ENCODE peak calls at places on chromosome 12, in ten cellular contexts. H is HCT116; Y is Calu3; V is epithelial cell of proximal tubule; X is tibial artery; C is cardiac muscle cell; A is PC-9; T is stomach; Q is chondrocyte; P is CD4-positive, alpha-beta T cell. W is an unnamed sample.

GRCh38 chr12:49340971-49341776 is 4.2 kb upstream of the C1QL4 start:
- DNase-seq in C (no peak), A (no peak), Q (no peak), Y (no peak), X (no peak), T (peak), P (no peak), H (no peak), V (no peak), W (no peak)

GRCh38 chr12:56007892-56008471 is 10.9 kb downstream of the SUOX start:
- DNase-seq in Y (no peak), H (no peak), V (no peak), P (no peak), A (no peak), T (no peak), Q (no peak), C (peak), X (no peak), W (no peak)

GRCh38 chr12:53258541-53259539 is 9.3 kb upstream of the ESPL1 start:
- DNase-seq in H (no peak), V (no peak), A (no peak), Y (no peak), C (no peak), T (no peak), Q (no peak), X (no peak), P (no peak), W (no peak)

GRCh38 chr12:46944104-46944503 is 118.3 kb upstream of the SLC38A4 start:
- DNase-seq in C (peak), Q (no peak), T (no peak), A (no peak), X (no peak), P (no peak), V (no peak), Y (no peak), H (peak), W (no peak)

GRCh38 chr12:47346251-47347019 is 266.7 kb upstream of the AMIGO2 start:
- DNase-seq in C (no peak), T (no peak), Q (no peak), A (no peak), Y (no peak), P (no peak), X (no peak), H (no peak), V (no peak), W (no peak)

GRCh38 chr12:49962861-49963765 is 1.4 kb downstream of the AQP5 start:
- DNase-seq in P (no peak), V (no peak), X (no peak), Q (no peak), H (peak), A (peak), Y (peak), T (peak), C (no peak), W (no peak)

GRCh38 chr12:117686210-117686609 is 282.6 kb downstream of the KSR2 start:
- DNase-seq in P (no peak), X (no peak), T (no peak), V (no peak), Q (no peak), Y (no peak), A (no peak), C (no peak), H (no peak), W (no peak)

GRCh38 chr12:124740691-124741137 is 123.0 kb downstream of the SCARB1 start:
- DNase-seq in A (peak), Q (no peak), T (peak), C (peak), H (peak), P (no peak), V (no peak), X (no peak), Y (peak), W (peak)

GRCh38 chr12:4809449-4810218 is 89.4 kb downstream of the GALNT8 start:
- DNase-seq in P (no peak), T (no peak), A (no peak), C (no peak), H (no peak), X (no peak), Y (no peak), Q (no peak), V (no peak), W (peak)

GRCh38 chr12:93430280-93430679 is 11.5 kb downstream of the UBE2N start:
- DNase-seq in Y (no peak), T (no peak), Q (no peak), X (no peak), P (no peak), H (no peak), V (no peak), C (no peak), A (no peak), W (no peak)

GRCh38 chr12:67091204-67091603 is 178.0 kb upstream of the CAND1 start:
- DNase-seq in T (no peak), V (peak), Q (no peak), C (no peak), X (no peak), A (no peak), P (no peak), H (no peak), Y (no peak), W (no peak)

GRCh38 chr12:19719650-19720049 is 280.4 kb downstream of the AEBP2 start:
- DNase-seq in H (no peak), C (no peak), A (no peak), Q (no peak), V (no peak), T (no peak), X (no peak), Y (no peak), P (no peak), W (no peak)

GRCh38 chr12:50055831-50056628 is 1.4 kb upstream of the ASIC1 start:
- DNase-seq in Y (peak), A (no peak), V (no peak), Q (peak), X (no peak), H (peak), P (peak), C (peak), T (peak), W (peak)

GRCh38 chr12:47835831-47836155 is 16.1 kb upstream of the HDAC7 start:
- DNase-seq in V (no peak), X (no peak), H (no peak), A (peak), C (no peak), Q (peak), P (no peak), T (no peak), Y (peak), W (no peak)

GRCh38 chr12:67667276-67668073 is 18.9 kb downstream of the DYRK2 start:
- DNase-seq in Y (no peak), V (no peak), P (no peak), Q (no peak), T (peak), C (peak), A (no peak), H (no peak), X (peak), W (no peak)

GRCh38 chr12:74889073-74889472 is 320.6 kb downstream of the KCNC2 start:
- DNase-seq in H (no peak), Y (no peak), A (no peak), P (no peak), Q (no peak), V (no peak), T (no peak), C (no peak), X (no peak), W (no peak)

GRCh38 chr12:76299536-76300296 is 48.5 kb downstream of the BBS10 start:
- DNase-seq in C (no peak), H (peak), V (no peak), T (no peak), P (no peak), Q (no peak), Y (no peak), A (no peak), X (no peak), W (no peak)

GRCh38 chr12:30578426-30578825 is 117.2 kb downstream of the IPO8 start:
- DNase-seq in H (no peak), X (no peak), V (no peak), A (no peak), P (no peak), Y (no peak), T (no peak), C (no peak), Q (no peak), W (no peak)

GRCh38 chr12:93784339-93785086 is 107.3 kb downstream of the CRADD start:
- DNase-seq in H (peak), X (peak), T (no peak), P (no peak), C (peak), V (no peak), A (peak), Q (no peak), Y (peak), W (no peak)

GRCh38 chr12:49703647-49704137 is 3.5 kb downstream of the FMNL3 start:
- DNase-seq in V (no peak), T (no peak), A (no peak), C (peak), P (no peak), H (no peak), Y (no peak), X (no peak), Q (no peak), W (peak)

GRCh38 chr12:79927772-79928474 is 7.0 kb downstream of the PPP1R12A start:
- DNase-seq in T (no peak), Y (no peak), X (no peak), H (no peak), Q (no peak), C (peak), V (no peak), A (no peak), P (peak), W (peak)

GRCh38 chr12:52976574-52977071 is 27.7 kb downstream of the KRT18 start:
- DNase-seq in H (no peak), T (no peak), A (peak), V (no peak), Y (no peak), C (peak), P (no peak), X (no peak), Q (no peak), W (no peak)

DNA sequence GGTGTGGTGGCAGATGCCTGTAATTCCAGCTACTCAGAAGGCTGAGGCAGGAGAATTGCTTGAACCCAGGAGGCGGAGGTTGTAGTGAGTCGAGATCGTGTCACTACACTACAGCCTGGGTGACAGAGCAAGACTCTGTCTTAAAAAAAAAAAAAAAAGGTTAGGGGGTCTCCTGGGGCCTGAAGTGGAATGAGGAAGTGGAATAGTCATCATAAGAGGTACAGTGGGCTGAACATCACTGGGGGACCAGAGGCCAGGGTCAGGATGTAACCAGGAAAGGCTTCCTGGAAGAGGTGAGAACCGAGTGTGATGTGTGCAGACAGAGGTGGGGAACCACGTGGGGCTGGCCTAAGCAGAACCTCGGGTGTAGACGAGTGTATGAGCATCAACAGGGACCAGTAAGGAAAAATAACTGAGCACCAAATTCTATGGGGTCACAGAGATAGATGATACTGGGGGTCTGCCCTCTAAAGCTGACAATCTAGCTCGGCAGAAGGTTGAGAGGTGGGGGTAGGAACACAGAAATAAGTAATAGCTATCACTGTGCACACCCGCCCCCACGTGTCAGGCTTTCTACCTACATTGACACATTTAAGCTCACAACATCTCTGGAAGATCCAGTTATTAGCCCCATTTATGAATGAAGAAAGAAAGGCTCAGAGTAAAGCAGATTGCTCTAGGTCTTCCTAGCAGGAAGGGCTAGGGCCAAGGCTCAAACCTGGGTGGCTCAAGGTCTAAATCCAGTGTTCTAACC is 5.0 kb upstream of the COX6A1 start:
- DNase-seq in A (no peak), T (no peak), V (no peak), X (no peak), H (no peak), Q (no peak), C (no peak), P (no peak), Y (no peak), W (no peak)
- TF ChIP-seq CTCF in A (no peak), T (no peak), V (no peak), X (no peak), H (no peak), Q (no peak), C (no peak), P (no peak), Y (no peak), W (no peak)

DNA sequence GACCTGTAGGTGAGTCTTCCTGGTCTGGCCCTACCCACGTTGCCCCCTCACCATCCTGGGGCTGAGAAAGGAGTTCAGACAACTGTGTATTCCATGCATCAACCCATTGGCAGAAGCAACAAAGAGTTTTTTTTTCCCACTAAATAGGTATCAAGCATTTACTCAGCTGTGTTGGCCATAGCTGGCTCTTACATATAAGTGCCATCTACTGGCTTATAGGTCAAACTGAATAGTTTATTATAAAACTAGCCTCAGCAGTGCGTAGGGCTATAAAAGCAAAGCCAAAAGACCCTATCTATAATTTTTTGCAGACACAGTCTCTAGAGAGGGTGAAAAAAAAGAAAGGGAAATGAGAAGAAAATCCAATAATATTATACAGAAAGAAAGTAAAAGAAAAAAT is 765.2 kb upstream of the MGAT4C start:
- DNase-seq in V (no peak), T (no peak), Q (no peak), H (no peak), P (no peak), Y (no peak), X (no peak), A (no peak), C (no peak), W (no peak)
- TF ChIP-seq CTCF in V (no peak), T (no peak), Q (no peak), H (no peak), P (no peak), Y (no peak), X (no peak), A (no peak), C (no peak), W (no peak)

GRCh38 chr12:102478416-102479098 is 1.8 kb downstream of the IGF1 start:
- DNase-seq in A (no peak), Q (no peak), T (peak), P (no peak), X (no peak), V (no peak), C (no peak), Y (no peak), H (no peak), W (peak)

GRCh38 chr12:102481705-102482104 is 1.3 kb upstream of the IGF1 start:
- DNase-seq in A (no peak), V (no peak), H (no peak), Q (no peak), C (no peak), T (no peak), P (no peak), X (no peak), Y (no peak), W (no peak)

GRCh38 chr12:102479099-102479887 is 1.1 kb downstream of the IGF1 start:
- DNase-seq in C (no peak), V (no peak), A (no peak), Y (no peak), P (no peak), Q (no peak), T (no peak), X (no peak), H (no peak), W (peak)

GRCh38 chr12:102479984-102480383 is 379 bp downstream of the IGF1 start:
- DNase-seq in C (no peak), H (no peak), P (no peak), X (no peak), A (no peak), Q (no peak), Y (no peak), V (no peak), T (no peak), W (no peak)

DNA sequence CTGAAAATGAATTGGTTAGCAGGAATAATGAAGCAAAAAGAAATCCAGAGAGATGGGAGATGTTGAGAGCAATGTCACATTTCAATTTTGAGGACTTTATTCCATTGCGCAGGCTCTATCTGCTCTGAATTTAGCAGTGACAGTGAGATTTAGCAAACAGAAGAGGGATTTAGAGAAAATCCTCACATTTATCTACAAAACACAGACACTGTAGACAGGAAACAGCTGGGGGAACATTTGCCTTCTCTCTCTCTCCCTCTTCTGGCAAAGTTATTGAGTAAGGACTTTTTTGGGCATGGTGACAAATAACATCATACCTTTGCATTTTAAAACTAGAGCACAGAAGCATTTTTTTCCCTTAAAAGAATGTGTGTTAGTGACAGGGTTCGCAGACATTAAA is at the start of gene IGF1:
- DNase-seq in H (no peak), Q (no peak), V (no peak), X (no peak), A (no peak), T (no peak), Y (no peak), C (peak), P (no peak), W (no peak)
- TF ChIP-seq CTCF in H (no peak), Q (peak), V (peak), X (no peak), A (no peak), T (no peak), Y (no peak), C (peak), P (no peak), W (no peak)

GRCh38 chr12:879641-880040 is 69.9 kb downstream of the RAD52 start:
- DNase-seq in H (no peak), Y (no peak), T (no peak), X (no peak), C (peak), Q (no peak), P (no peak), V (no peak), A (no peak), W (no peak)
- TF ChIP-seq CTCF in H (no peak), Y (no peak), T (no peak), X (no peak), C (no peak), Q (no peak), P (no peak), V (no peak), A (no peak), W (no peak)

DNA sequence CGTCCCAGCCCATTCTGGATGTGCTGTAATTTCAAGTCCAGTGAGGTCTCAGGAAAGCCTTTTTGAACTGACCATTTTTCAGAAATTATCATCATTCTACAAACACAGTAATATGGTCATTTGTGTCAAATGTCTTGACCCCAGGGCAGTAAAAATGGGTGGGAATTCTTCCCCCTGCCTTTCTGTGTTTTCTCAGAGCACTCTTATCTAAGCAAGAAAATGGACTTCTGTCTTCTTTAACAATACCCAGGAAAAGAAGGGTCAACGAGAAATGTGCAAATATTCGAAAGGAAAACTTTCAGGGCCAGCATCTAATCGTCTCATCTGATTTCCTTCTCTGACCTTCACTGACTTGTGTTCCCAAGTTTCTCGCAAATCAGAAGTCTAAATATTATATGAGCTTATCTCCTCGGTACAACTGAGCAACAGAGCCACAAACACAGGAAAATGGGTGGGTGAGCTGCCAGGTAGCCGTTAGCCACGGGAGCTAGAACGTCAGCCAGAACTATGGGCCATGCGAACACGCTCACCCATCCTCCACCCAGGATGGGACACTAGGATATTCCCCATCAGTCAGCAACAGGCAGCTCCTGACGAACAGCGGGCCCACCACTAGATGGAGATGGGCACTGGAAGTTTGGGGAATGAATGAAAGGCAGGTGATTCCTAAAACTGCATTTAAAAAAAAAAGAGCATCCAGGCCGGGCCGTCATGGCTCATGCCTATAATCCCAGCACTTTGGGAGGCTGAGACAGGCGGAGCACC is 57.1 kb downstream of the VWF start:
- DNase-seq in T (peak), H (peak), C (peak), X (peak), A (peak), Q (no peak), Y (peak), V (no peak), P (no peak), W (no peak)
- TF ChIP-seq CTCF in T (peak), H (peak), C (peak), X (peak), A (peak), Q (peak), Y (peak), V (peak), P (no peak), W (no peak)

DNA sequence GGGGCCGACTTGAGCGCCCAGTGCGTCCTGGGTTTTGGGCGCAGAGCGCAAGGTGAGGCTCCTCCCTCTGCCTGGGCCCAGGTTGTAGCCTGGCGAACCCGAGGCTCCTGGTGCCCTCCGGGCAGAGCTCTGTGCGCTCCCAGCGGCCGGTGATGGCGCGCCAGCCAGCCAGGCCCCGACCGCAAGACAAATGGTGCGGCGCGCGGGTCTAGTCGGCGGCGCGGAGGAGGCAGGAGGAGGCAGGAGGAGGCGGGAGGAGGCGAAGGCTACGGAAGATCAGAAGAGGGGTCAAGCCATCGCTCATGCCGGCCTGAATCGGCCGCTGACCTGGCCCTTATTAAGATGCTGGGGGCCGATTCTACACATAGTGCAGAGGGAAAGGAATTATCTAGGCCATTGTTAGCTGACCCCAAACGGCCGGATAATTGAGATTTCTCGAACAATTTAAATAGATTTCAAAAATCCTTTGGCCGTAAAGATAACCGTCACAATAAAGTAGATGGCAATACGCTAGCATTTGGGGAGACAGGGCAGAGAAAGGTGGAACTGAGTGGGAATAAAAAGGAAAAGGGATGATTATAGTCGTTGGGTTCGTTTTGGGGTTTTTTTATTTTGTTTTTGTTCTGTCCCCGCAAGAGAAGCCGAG is 2.8 kb downstream of the TBX5 start:
- DNase-seq in A (no peak), Y (no peak), T (no peak), V (no peak), P (no peak), Q (no peak), H (no peak), X (no peak), C (peak), W (peak)
- TF ChIP-seq CTCF in A (no peak), Y (no peak), T (no peak), V (no peak), P (no peak), Q (no peak), H (no peak), X (no peak), C (peak), W (no peak)

GRCh38 chr12:59164991-59165718 is 244.9 kb upstream of the LRIG3 start:
- DNase-seq in T (no peak), C (peak), P (no peak), H (peak), Y (peak), Q (no peak), A (peak), X (no peak), V (no peak), W (no peak)
- TF ChIP-seq CTCF in T (peak), C (peak), P (peak), H (peak), Y (peak), Q (peak), A (peak), X (peak), V (peak), W (peak)